ENCODE peak calls at places on chromosomes 12 and 14, in six cellular contexts. D is pancreas, M is choroid plexus epithelial cell, F is PC-3, S is GM12865, G is coronary artery. J is an unnamed sample.
A peak's percentile ranks its signal among the peaks of the same experiment; 100 is the strongest.

GRCh38 chr14:90489916-90490726 is 93.3 kb downstream of the CALM1 start:
- DNase-seq in F (no peak), D (no peak), M (peak; percentile 19), G (no peak), S (no peak), J (no peak)

GRCh38 chr12:131709226-131709625 is 1.7 kb upstream of the SFSWAP start:
- DNase-seq in M (no peak), D (no peak), F (no peak), S (no peak), G (no peak), J (no peak)

GRCh38 chr12:3523058-3523457 is 32.1 kb downstream of the PRMT8 start:
- DNase-seq in F (peak; percentile 52), M (peak; percentile 19), S (no peak), D (no peak), G (no peak), J (peak; percentile 1)

GRCh38 chr12:42135264-42135814 is 9.3 kb downstream of the GXYLT1 start:
- DNase-seq in D (no peak), F (peak; percentile 68), S (no peak), M (peak; percentile 81), G (no peak), J (no peak)

GRCh38 chr12:18250313-18250916 is 10.9 kb upstream of the PIK3C2G start:
- DNase-seq in F (peak; percentile 75), D (no peak), S (peak; percentile 54), M (peak; percentile 87), G (no peak), J (peak; percentile 29)

GRCh38 chr12:122951406-122951805 is 14.9 kb downstream of the ABCB9 start:
- DNase-seq in S (peak; percentile 43), D (no peak), M (peak; percentile 25), F (peak; percentile 84), G (no peak), J (no peak)

GRCh38 chr14:35384386-35385041 is 20.0 kb downstream of the NFKBIA start:
- DNase-seq in F (no peak), M (peak; percentile 98), S (no peak), D (no peak), G (peak; percentile 85), J (no peak)

GRCh38 chr14:60723218-60724079 is 702 bp downstream of the SIX4 start:
- DNase-seq in G (peak; percentile 74), M (peak; percentile 72), F (peak; percentile 67), S (peak; percentile 49), D (peak; percentile 83), J (no peak)

GRCh38 chr14:39173198-39173597 is 1.9 kb upstream of the PNN start:
- DNase-seq in S (no peak), M (no peak), F (no peak), G (no peak), D (no peak), J (no peak)

GRCh38 chr12:59698599-59698998 is 102.8 kb downstream of the SLC16A7 start:
- DNase-seq in G (no peak), F (peak; percentile 51), S (no peak), D (no peak), M (peak; percentile 87), J (no peak)

GRCh38 chr12:107574691-107575090 is 110.9 kb upstream of the PWP1 start:
- DNase-seq in S (no peak), D (no peak), M (no peak), F (no peak), G (no peak), J (no peak)

GRCh38 chr12:69348162-69348938 is at the start of gene LYZ:
- DNase-seq in M (no peak), S (no peak), D (no peak), G (no peak), F (no peak), J (no peak)
- H3K4me3 ChIP-seq in M (no peak within 1 kb of the TSS), S (no peak within 1 kb of the TSS), D (no peak within 1 kb of the TSS), G (peak within 1 kb of the TSS; percentile 27), F (no peak within 1 kb of the TSS), J (no peak within 1 kb of the TSS)

GRCh38 chr12:49223590-49224369 is 34.9 kb upstream of the TUBA1A start:
- DNase-seq in G (no peak), D (no peak), S (no peak), M (no peak), F (no peak), J (no peak)

GRCh38 chr12:49220972-49221371 is 32.1 kb upstream of the TUBA1A start:
- DNase-seq in D (no peak), M (no peak), S (no peak), F (no peak), G (no peak), J (no peak)

GRCh38 chr12:49225551-49226166 is 36.8 kb upstream of the TUBA1A start:
- DNase-seq in F (peak; percentile 47), G (no peak), M (peak; percentile 77), S (no peak), D (no peak), J (no peak)

GRCh38 chr12:49219417-49220026 is 30.6 kb upstream of the TUBA1A start:
- DNase-seq in S (no peak), M (no peak), D (no peak), G (no peak), F (no peak), J (no peak)

DNA sequence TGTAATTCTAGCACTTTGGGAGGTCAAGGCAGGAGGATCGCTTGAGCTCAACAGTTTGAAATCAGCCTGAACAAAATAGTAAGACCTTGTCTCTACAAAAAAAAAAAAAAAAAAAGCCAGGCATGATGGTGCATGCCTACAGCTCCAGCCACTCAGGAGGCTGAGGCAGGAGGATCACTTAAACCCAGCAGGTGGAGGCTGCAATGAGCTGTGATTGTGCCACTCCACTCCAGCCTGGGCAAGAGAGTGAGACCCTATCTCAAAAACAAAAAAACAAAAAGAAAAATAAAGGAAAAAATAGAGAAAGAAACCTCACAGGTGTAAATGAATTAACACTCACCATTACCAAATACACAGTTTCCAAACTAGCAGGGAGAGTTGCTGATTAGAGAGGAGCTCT is 34.2 kb upstream of the TUBA1A start:
- DNase-seq in S (no peak), D (no peak), F (no peak), M (no peak), G (no peak), J (no peak)
- H3K4me3 ChIP-seq in S (no peak overlapping the region), D (no peak overlapping the region), F (no peak overlapping the region), M (no peak overlapping the region), G (peak overlapping the region; percentile 39), J (no peak overlapping the region)

GRCh38 chr14:76762617-76763361 is 1.5 kb downstream of the VASH1 start:
- DNase-seq in D (peak; percentile 60), S (no peak), M (no peak), G (peak; percentile 72), F (no peak), J (no peak)

GRCh38 chr14:76761849-76762616 is 765 bp downstream of the VASH1 start:
- DNase-seq in M (no peak), F (no peak), G (no peak), D (peak; percentile 56), S (no peak), J (no peak)

GRCh38 chr14:76761198-76761848 is at the start of gene VASH1:
- DNase-seq in M (peak; percentile 75), G (peak; percentile 81), F (peak; percentile 70), S (peak; percentile 85), D (peak; percentile 84), J (peak; percentile 14)

GRCh38 chr14:76765461-76765931 is 4.2 kb downstream of the VASH1 start:
- DNase-seq in M (no peak), D (no peak), G (peak; percentile 69), F (no peak), S (no peak), J (no peak)

GRCh38 chr14:76763362-76764041 is 2.2 kb downstream of the VASH1 start:
- DNase-seq in F (no peak), G (peak; percentile 62), M (no peak), D (no peak), S (no peak), J (no peak)
- H3K4me3 ChIP-seq in F (no peak overlapping the region), G (peak overlapping the region; percentile 99), M (no peak overlapping the region), D (no peak overlapping the region), S (no peak overlapping the region), J (no peak overlapping the region)

GRCh38 chr12:9864913-9865675 is 4.1 kb downstream of the CLEC2B start:
- DNase-seq in F (no peak), M (no peak), D (no peak), S (peak; percentile 28), G (no peak), J (peak; percentile 64)
- H3K4me3 ChIP-seq in F (no peak overlapping the region), M (peak overlapping the region; percentile 35), D (no peak overlapping the region), S (peak overlapping the region; percentile 85), G (peak overlapping the region; percentile 21), J (peak overlapping the region; percentile 70)

GRCh38 chr14:40616579-40616978 is 990.1 kb upstream of the LRFN5 start:
- DNase-seq in G (no peak), M (no peak), D (no peak), F (no peak), S (no peak), J (no peak)
- H3K4me3 ChIP-seq in G (no peak overlapping the region), M (no peak overlapping the region), D (no peak overlapping the region), F (no peak overlapping the region), S (no peak overlapping the region), J (no peak overlapping the region)

DNA sequence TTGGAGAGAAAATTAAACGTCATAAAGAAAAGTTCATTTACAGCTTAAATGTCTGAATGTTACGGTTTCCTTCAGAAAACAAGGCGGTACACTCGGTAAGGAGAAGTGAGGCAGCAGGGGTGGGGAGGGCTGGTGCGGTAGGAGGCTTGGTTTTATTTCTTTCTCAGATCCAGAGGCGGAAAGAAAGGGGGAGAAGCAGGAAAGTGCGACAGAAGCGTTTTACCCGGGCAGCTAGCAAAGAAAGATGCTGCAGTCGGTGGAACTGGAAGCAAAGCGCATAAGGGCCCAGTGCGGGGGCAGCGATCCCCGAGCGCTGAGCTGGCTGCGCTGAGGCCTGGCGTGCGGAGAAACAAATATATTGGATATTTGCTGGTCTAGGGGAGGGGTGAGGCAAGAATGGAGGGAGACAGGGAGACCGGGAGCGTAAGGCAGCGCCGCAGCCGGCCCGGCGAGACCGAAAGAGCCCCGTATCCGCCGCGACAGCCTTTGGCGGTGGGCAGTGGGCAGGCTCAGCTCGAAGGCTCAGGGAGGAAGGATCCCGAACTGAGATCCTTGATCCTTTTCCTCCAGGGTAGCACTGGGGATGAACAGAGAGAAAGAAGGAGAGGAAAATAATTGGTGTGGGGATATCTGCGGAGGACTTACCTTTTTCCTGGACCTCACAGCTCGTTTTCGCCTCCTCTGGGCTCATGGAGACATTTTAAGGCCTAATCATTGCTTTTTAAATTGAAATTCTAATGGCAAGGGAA is 6.4 kb upstream of the HOXC11 start:
- DNase-seq in G (no peak), S (no peak), D (peak; percentile 21), F (no peak), M (no peak), J (no peak)
- H3K4me3 ChIP-seq in G (peak overlapping the region; percentile 47), S (no peak overlapping the region), D (no peak overlapping the region), F (no peak overlapping the region), M (no peak overlapping the region), J (no peak overlapping the region)

GRCh38 chr14:106200539-106201310 is 674.3 kb downstream of the TMEM121 start:
- DNase-seq in S (no peak), D (no peak), F (no peak), G (no peak), M (no peak), J (peak; percentile 89)
- H3K4me3 ChIP-seq in S (no peak overlapping the region), D (no peak overlapping the region), F (no peak overlapping the region), G (no peak overlapping the region), M (no peak overlapping the region), J (peak overlapping the region; percentile 57)